ENCODE peak calls at places on chromosomes 1 and 21, in eight cellular contexts. S, P, G, J, T, X, U and V are unnamed samples.
A peak's percentile ranks its signal among the peaks of the same experiment; 100 is the strongest.

GRCh38 chr1:18908911-18909771 is 6.8 kb upstream of the ALDH4A1 start:
- DNase-seq in S (no peak), P (no peak), G (no peak), J (no peak), T (no peak), X (no peak), U (no peak), V (no peak)

GRCh38 chr1:96048572-96048971 is 673.0 kb upstream of the PTBP2 start:
- DNase-seq in S (no peak), P (no peak), G (no peak), J (no peak), T (no peak), X (no peak), U (no peak), V (no peak)

GRCh38 chr1:12202577-12202976 is 27.3 kb upstream of the VPS13D start:
- DNase-seq in S (no peak), P (no peak), G (no peak), J (no peak), T (no peak), X (no peak), U (no peak), V (no peak)

GRCh38 chr1:56072310-56072709 is 507.1 kb downstream of the PLPP3 start:
- DNase-seq in S (no peak), P (no peak), G (no peak), J (no peak), T (no peak), X (no peak), U (no peak), V (no peak)

GRCh38 chr1:146032613-146033219 is 11.2 kb upstream of the HJV start:
- DNase-seq in S (peak; percentile 70), P (no peak), G (no peak), J (peak; percentile 41), T (no peak), X (peak; percentile 38), U (no peak), V (no peak)

GRCh38 chr1:108747128-108747827 is 804 bp downstream of the STXBP3 start:
- DNase-seq in S (peak; percentile 95), P (peak; percentile 65), G (peak; percentile 84), J (peak; percentile 24), T (peak; percentile 87), X (no peak), U (peak; percentile 66), V (peak; percentile 77)

GRCh38 chr1:11414921-11415538 is 63.9 kb upstream of the DISP3 start:
- DNase-seq in S (no peak), P (no peak), G (no peak), J (no peak), T (no peak), X (no peak), U (no peak), V (no peak)

GRCh38 chr1:19644761-19645543 is 841 bp downstream of the NBL1 start:
- DNase-seq in S (peak; percentile 66), P (peak; percentile 68), G (peak; percentile 54), J (peak; percentile 46), T (no peak), X (no peak), U (peak; percentile 42), V (no peak)

GRCh38 chr1:36776256-36776655 is 258.1 kb downstream of the GRIK3 start:
- DNase-seq in S (no peak), P (no peak), G (no peak), J (no peak), T (no peak), X (no peak), U (no peak), V (no peak)

GRCh38 chr1:3992103-3992556 is 92.1 kb upstream of the C1orf174 start:
- DNase-seq in S (peak; percentile 35), P (no peak), G (no peak), J (no peak), T (no peak), X (no peak), U (no peak), V (no peak)

GRCh38 chr1:98704474-98704873 is 43.0 kb downstream of the SNX7 start:
- DNase-seq in S (peak; percentile 2), P (no peak), G (no peak), J (no peak), T (no peak), X (no peak), U (no peak), V (no peak)

GRCh38 chr21:45507888-45508508 is 34.2 kb downstream of the SLC19A1 start:
- DNase-seq in S (no peak), P (peak; percentile 29), G (no peak), J (no peak), T (no peak), X (no peak), U (no peak), V (no peak)

GRCh38 chr1:20555025-20555757 is 2.8 kb downstream of the FAM43B start:
- DNase-seq in S (peak; percentile 70), P (no peak), G (no peak), J (no peak), T (no peak), X (no peak), U (no peak), V (peak; percentile 18)

GRCh38 chr1:43383449-43383848 is 6.2 kb downstream of the MED8 start:
- DNase-seq in S (no peak), P (no peak), G (no peak), J (no peak), T (no peak), X (no peak), U (no peak), V (no peak)

GRCh38 chr1:240235521-240236288 is 144.0 kb downstream of the FMN2 start:
- DNase-seq in S (peak; percentile 67), P (no peak), G (no peak), J (no peak), T (no peak), X (no peak), U (no peak), V (no peak)

GRCh38 chr1:9293241-9293511 is 482 bp downstream of the SPSB1 start:
- DNase-seq in S (no peak), P (no peak), G (no peak), J (no peak), T (no peak), X (no peak), U (no peak), V (no peak)

GRCh38 chr1:9292361-9293240 is at the start of gene SPSB1:
- DNase-seq in S (peak; percentile 91), P (peak; percentile 91), G (peak; percentile 88), J (peak; percentile 56), T (peak; percentile 79), X (peak; percentile 58), U (peak; percentile 84), V (no peak)

GRCh38 chr1:9293512-9294439 is 1.1 kb downstream of the SPSB1 start:
- DNase-seq in S (peak; percentile 64), P (peak; percentile 80), G (peak; percentile 55), J (peak; percentile 40), T (no peak), X (peak; percentile 45), U (peak; percentile 33), V (no peak)

GRCh38 chr1:9289724-9290493 is 2.8 kb upstream of the SPSB1 start:
- DNase-seq in S (peak; percentile 94), P (no peak), G (no peak), J (no peak), T (peak; percentile 87), X (no peak), U (no peak), V (no peak)

GRCh38 chr1:9291914-9292360 is 757 bp upstream of the SPSB1 start:
- DNase-seq in S (peak; percentile 75), P (peak; percentile 85), G (peak; percentile 87), J (no peak), T (peak; percentile 68), X (no peak), U (peak; percentile 75), V (no peak)
- H3K4me1 ChIP-seq in S (peaks cover 31% of the 10 kb centered on the region), P (no peaks in the 10 kb centered on the region), G (peaks cover 40% of the 10 kb centered on the region), J (peaks cover 31% of the 10 kb centered on the region), T (peaks cover 11% of the 10 kb centered on the region), X (peaks cover 36% of the 10 kb centered on the region), U (peaks cover 36% of the 10 kb centered on the region), V (no peaks in the 10 kb centered on the region)

DNA sequence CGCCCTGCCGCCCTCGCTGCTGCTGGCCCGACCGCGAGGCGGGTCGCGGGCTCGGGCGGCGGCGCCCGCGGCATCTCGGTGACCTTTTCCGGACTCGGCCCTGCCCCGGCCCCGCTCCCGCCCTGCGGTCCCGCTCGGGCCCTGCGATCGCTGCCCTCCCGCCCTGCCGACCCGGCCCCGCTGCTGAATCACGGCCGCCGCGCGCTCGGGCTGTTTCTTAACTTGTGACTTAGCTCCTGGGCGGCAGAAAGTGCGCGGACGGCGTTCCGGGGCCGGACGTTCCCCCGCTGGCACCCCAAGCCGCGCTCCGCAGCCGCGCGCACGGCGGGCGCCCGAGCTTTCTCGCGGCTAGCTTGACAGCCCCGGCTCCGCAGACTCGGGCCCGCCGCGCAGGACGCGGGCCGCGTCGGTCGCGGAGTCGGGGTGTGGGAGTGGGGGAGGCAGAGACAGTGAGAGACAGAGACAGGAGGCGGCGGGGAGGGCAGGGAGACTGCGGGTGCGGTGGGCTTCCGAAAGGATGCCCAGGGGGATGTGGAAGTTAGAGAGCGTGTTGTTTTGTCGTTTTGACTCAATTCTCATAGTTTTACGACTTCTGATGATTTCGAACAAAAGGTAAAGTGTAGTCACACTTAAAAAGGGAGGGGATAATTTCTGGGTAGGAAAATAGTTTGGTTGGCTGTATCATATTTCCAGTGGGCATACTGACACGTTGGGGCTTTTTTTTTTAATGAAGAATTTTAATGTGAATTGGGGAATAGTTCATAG is 49.7 kb downstream of the PRDM2 start:
- DNase-seq in S (peak; percentile 82), P (peak; percentile 81), G (peak; percentile 70), J (no peak), T (peak; percentile 52), X (peak; percentile 52), U (peak; percentile 67), V (peak; percentile 66)
- H3K4me1 ChIP-seq in S (peaks cover 24% of the 10 kb centered on the region), P (peaks cover 14% of the 10 kb centered on the region), G (peaks cover 47% of the 10 kb centered on the region), J (peaks cover 59% of the 10 kb centered on the region), T (peaks cover 4% of the 10 kb centered on the region), X (peaks cover 58% of the 10 kb centered on the region), U (peaks cover 44% of the 10 kb centered on the region), V (no peaks in the 10 kb centered on the region)

GRCh38 chr1:109994654-109995053 is 10.1 kb downstream of the AHCYL1 start:
- DNase-seq in S (no peak), P (no peak), G (no peak), J (no peak), T (no peak), X (no peak), U (no peak), V (no peak)

GRCh38 chr1:109993885-109994284 is 9.3 kb downstream of the AHCYL1 start:
- DNase-seq in S (peak; percentile 45), P (no peak), G (no peak), J (no peak), T (no peak), X (no peak), U (peak; percentile 47), V (no peak)

GRCh38 chr1:109989656-109990653 is 5.4 kb downstream of the AHCYL1 start:
- DNase-seq in S (no peak), P (no peak), G (no peak), J (no peak), T (no peak), X (no peak), U (no peak), V (no peak)

GRCh38 chr1:109988349-109988914 is 3.9 kb downstream of the AHCYL1 start:
- DNase-seq in S (no peak), P (no peak), G (no peak), J (no peak), T (no peak), X (no peak), U (no peak), V (no peak)

GRCh38 chr1:109991400-109991925 is 6.9 kb downstream of the AHCYL1 start:
- DNase-seq in S (no peak), P (no peak), G (no peak), J (no peak), T (no peak), X (no peak), U (no peak), V (no peak)
- H3K4me1 ChIP-seq in S (peaks cover 45% of the 10 kb centered on the region), P (peaks cover 56% of the 10 kb centered on the region), G (peaks cover 74% of the 10 kb centered on the region), J (peaks cover 13% of the 10 kb centered on the region), T (no peaks in the 10 kb centered on the region), X (peaks cover 11% of the 10 kb centered on the region), U (peaks cover 55% of the 10 kb centered on the region), V (no peaks in the 10 kb centered on the region)

GRCh38 chr1:116377564-116378529 is 4.8 kb downstream of the ATP1A1 start:
- DNase-seq in S (peak; percentile 96), P (no peak), G (peak; percentile 39), J (peak; percentile 71), T (peak; percentile 74), X (peak; percentile 71), U (no peak), V (no peak)
- H3K4me1 ChIP-seq in S (peaks cover 56% of the 10 kb centered on the region), P (peaks cover 67% of the 10 kb centered on the region), G (peaks cover 85% of the 10 kb centered on the region), J (peaks cover 84% of the 10 kb centered on the region), T (peaks cover 9% of the 10 kb centered on the region), X (peaks cover 77% of the 10 kb centered on the region), U (peaks cover 84% of the 10 kb centered on the region), V (peaks cover 42% of the 10 kb centered on the region)